ENCODE peak calls at places on chromosomes 11 and 22, in ten cellular contexts. D, E, I, M, B, R, J, Y, Z and P are unnamed samples.
A peak's percentile ranks its signal among the peaks of the same experiment; 100 is the strongest.

GRCh38 chr11:8688414-8689362 is 6.1 kb downstream of the RPL27A start:
- DNase-seq in D (peak; percentile 81), E (peak; percentile 90), I (peak; percentile 98), M (peak; percentile 96), B (peak; percentile 98), R (peak; percentile 97), J (peak; percentile 78), Y (peak; percentile 93), Z (peak; percentile 73), P (peak; percentile 83)

GRCh38 chr11:75233688-75234295 is 6.8 kb upstream of the TPBGL start:
- DNase-seq in D (peak; percentile 19), E (no peak), I (peak; percentile 92), M (no peak), B (peak; percentile 93), R (peak; percentile 90), J (peak; percentile 41), Y (peak; percentile 50), Z (peak; percentile 3), P (peak; percentile 42)

GRCh38 chr11:63923319-63923718 is 6.4 kb upstream of the RCOR2 start:
- DNase-seq in D (no peak), E (no peak), I (no peak), M (no peak), B (no peak), R (no peak), J (no peak), Y (no peak), Z (no peak), P (no peak)

GRCh38 chr11:125182522-125182921 is 18.0 kb downstream of the PKNOX2 start:
- DNase-seq in D (no peak), E (no peak), I (no peak), M (no peak), B (no peak), R (no peak), J (no peak), Y (no peak), Z (no peak), P (no peak)

GRCh38 chr22:26442086-26442756 is 13.2 kb downstream of the ASPHD2 start:
- DNase-seq in D (no peak), E (no peak), I (peak; percentile 75), M (no peak), B (peak; percentile 62), R (no peak), J (no peak), Y (no peak), Z (no peak), P (no peak)

GRCh38 chr11:75762885-75763284 is 5.7 kb upstream of the DGAT2 start:
- DNase-seq in D (no peak), E (no peak), I (no peak), M (no peak), B (no peak), R (no peak), J (no peak), Y (no peak), Z (peak; percentile 32), P (no peak)

GRCh38 chr11:130674686-130675085 is 226.2 kb downstream of the ADAMTS15 start:
- DNase-seq in D (no peak), E (no peak), I (no peak), M (no peak), B (no peak), R (no peak), J (no peak), Y (no peak), Z (no peak), P (no peak)

GRCh38 chr22:19121631-19122142 is 525 bp downstream of the DGCR2 start:
- DNase-seq in D (no peak), E (peak; percentile 50), I (peak; percentile 79), M (peak; percentile 15), B (peak; percentile 70), R (peak; percentile 68), J (peak; percentile 21), Y (peak; percentile 54), Z (no peak), P (no peak)

GRCh38 chr11:38411149-38411548 is 1813.1 kb upstream of the RAG2 start:
- DNase-seq in D (no peak), E (no peak), I (peak; percentile 47), M (no peak), B (peak; percentile 8), R (no peak), J (no peak), Y (no peak), Z (no peak), P (no peak)
- TF ChIP-seq CTCF in D (peak; percentile 3), E (no peak), I (peak; percentile 74), M (no peak), B (peak; percentile 18), R (no peak), J (no peak), Y (no peak), Z (no peak), P (peak; percentile 28)

DNA sequence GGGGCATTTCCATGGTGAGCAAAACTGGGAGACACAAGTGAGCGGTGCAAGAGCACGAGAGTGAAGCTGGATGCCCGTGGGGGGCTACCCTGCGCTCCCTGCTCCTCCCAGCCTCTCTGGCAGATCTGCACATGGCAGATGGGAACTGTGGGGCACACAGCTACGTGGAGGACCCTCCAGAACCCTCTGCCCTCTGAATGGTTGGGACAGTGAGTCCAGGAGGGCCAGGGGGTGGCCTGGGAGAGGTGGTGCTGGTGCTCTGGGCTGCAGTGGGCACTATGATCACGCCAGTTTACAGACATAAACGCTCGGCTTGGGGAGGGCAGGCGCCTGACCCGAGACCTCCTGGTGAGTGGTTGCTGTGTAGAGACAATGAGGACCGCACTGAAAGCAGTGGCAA is 205.9 kb downstream of the CTTN start:
- DNase-seq in D (no peak), E (no peak), I (no peak), M (no peak), B (no peak), R (no peak), J (no peak), Y (no peak), Z (no peak), P (no peak)
- H3K4me3 ChIP-seq in D (no peak overlapping the region), E (no peak overlapping the region), I (no peak overlapping the region), M (no peak overlapping the region), B (no peak overlapping the region), R (no peak overlapping the region), J (no peak overlapping the region), Y (no peak overlapping the region), Z (no peak overlapping the region), P (no peak overlapping the region)

GRCh38 chr11:119409731-119410130 is 13.2 kb downstream of the THY1 start:
- DNase-seq in D (no peak), E (no peak), I (no peak), M (no peak), B (no peak), R (no peak), J (no peak), Y (no peak), Z (no peak), P (no peak)

GRCh38 chr11:119403021-119403420 is 20.0 kb downstream of the THY1 start:
- DNase-seq in D (no peak), E (no peak), I (no peak), M (no peak), B (no peak), R (no peak), J (no peak), Y (no peak), Z (no peak), P (no peak)

GRCh38 chr11:119404872-119405271 is 18.1 kb downstream of the THY1 start:
- DNase-seq in D (no peak), E (no peak), I (no peak), M (no peak), B (no peak), R (no peak), J (no peak), Y (no peak), Z (no peak), P (no peak)

GRCh38 chr11:119402470-119402869 is 20.5 kb downstream of the THY1 start:
- DNase-seq in D (no peak), E (no peak), I (no peak), M (no peak), B (no peak), R (no peak), J (no peak), Y (no peak), Z (no peak), P (no peak)

DNA sequence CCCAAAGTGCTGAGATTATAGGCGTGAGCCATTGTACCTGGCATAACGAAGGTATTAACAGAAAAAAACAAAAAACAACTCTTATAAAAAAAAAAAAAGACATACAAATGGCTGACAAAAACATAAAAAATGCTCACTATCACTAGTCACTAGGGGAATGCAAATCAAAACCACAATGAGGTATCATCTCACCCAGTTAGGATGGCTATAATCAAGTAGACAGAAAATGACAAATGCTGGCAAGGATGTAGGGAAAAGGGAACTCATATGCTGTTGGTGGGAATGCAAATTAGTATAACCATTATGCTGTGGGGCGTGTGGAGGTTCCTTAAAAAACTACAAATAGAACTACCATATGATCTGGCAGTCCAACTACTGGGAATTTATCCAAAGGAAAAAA is 17.0 kb downstream of the THY1 start:
- DNase-seq in D (no peak), E (no peak), I (no peak), M (no peak), B (no peak), R (no peak), J (no peak), Y (no peak), Z (no peak), P (no peak)
- TF ChIP-seq CTCF in D (no peak), E (no peak), I (no peak), M (no peak), B (no peak), R (no peak), J (no peak), Y (no peak), Z (no peak), P (no peak)

GRCh38 chr11:13207270-13207664 is 70.3 kb upstream of the BMAL1 start:
- DNase-seq in D (no peak), E (no peak), I (no peak), M (no peak), B (peak; percentile 35), R (no peak), J (no peak), Y (peak; percentile 4), Z (no peak), P (no peak)

GRCh38 chr11:13208921-13209320 is 68.7 kb upstream of the BMAL1 start:
- DNase-seq in D (no peak), E (no peak), I (no peak), M (no peak), B (no peak), R (no peak), J (no peak), Y (no peak), Z (no peak), P (no peak)

GRCh38 chr11:13207665-13208594 is 69.7 kb upstream of the BMAL1 start:
- DNase-seq in D (peak; percentile 78), E (no peak), I (peak; percentile 72), M (no peak), B (peak; percentile 33), R (peak; percentile 46), J (peak; percentile 14), Y (peak; percentile 84), Z (peak; percentile 73), P (peak; percentile 86)

GRCh38 chr11:13205446-13205845 is 72.1 kb upstream of the BMAL1 start:
- DNase-seq in D (no peak), E (no peak), I (no peak), M (no peak), B (no peak), R (no peak), J (no peak), Y (peak; percentile 26), Z (no peak), P (no peak)

DNA sequence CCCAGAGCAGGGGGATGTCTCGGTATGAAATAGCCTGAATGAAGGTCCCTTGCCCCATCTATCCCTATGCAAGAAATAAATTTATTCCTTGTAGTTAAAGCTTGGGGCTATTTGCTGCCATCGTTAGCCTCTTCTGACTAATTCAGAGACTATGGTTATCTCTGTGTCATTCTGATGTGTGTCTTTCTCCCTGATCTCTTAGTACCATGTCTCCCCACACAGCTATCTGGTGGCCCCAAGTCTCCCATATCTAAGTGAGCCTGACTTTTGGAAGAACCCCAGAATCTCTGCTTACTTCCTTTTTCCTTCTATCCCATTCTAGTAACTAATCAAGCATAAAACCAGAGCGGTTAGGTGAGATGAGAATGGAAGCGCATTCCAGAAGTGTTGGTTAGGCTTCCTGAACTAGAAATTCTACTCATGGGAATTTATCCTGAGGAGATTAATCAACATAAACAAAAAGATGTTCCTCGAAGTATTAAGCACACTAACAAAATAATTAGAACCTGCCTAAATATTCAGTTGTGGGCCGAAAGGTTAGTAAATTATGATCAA is 71.4 kb upstream of the BMAL1 start:
- DNase-seq in D (no peak), E (no peak), I (no peak), M (no peak), B (no peak), R (no peak), J (no peak), Y (no peak), Z (no peak), P (no peak)
- H3K4me3 ChIP-seq in D (no peak overlapping the region), E (no peak overlapping the region), I (no peak overlapping the region), M (no peak overlapping the region), B (no peak overlapping the region), R (no peak overlapping the region), J (no peak overlapping the region), Y (no peak overlapping the region), Z (no peak overlapping the region), P (no peak overlapping the region)